ENCODE peak calls at places on chromosomes 7 and 10, in ten cellular contexts. M, A, Q, E, J, U, G, X, R and S are unnamed samples.

GRCh38 chr10:98610301-98610700 is 163.6 kb upstream of the HPS1 start:
- DNase-seq in M (no peak), A (no peak), R (no peak), X (no peak), J (no peak), U (no peak), E (peak), G (peak), Q (no peak), S (no peak)

GRCh38 chr7:125059861-125060456 is 130.3 kb upstream of the POT1 start:
- DNase-seq in M (no peak), R (no peak), J (no peak), U (no peak), Q (no peak), A (no peak), G (peak), E (peak), X (no peak), S (no peak)

GRCh38 chr7:23235688-23236280 is 10.8 kb upstream of the GPNMB start:
- DNase-seq in G (peak), A (peak), M (no peak), X (no peak), R (peak), E (no peak), J (no peak), Q (no peak), U (no peak), S (no peak)

GRCh38 chr7:29344334-29344978 is 149.9 kb downstream of the CHN2 start:
- DNase-seq in E (no peak), G (no peak), A (no peak), Q (no peak), X (no peak), U (no peak), J (no peak), M (no peak), R (no peak), S (no peak)

GRCh38 chr7:101998904-101999236 is 181.4 kb downstream of the CUX1 start:
- DNase-seq in R (no peak), G (no peak), E (no peak), U (no peak), Q (peak), M (no peak), A (no peak), X (no peak), J (no peak), S (peak)

GRCh38 chr7:16934947-16935742 is 53.4 kb upstream of the AGR3 start:
- DNase-seq in E (no peak), M (no peak), J (no peak), Q (no peak), R (peak), A (peak), X (no peak), G (no peak), U (no peak), S (no peak)

GRCh38 chr7:116802784-116803183 is 59.6 kb upstream of the CAPZA2 start:
- DNase-seq in G (peak), Q (no peak), M (no peak), X (no peak), J (peak), U (peak), A (peak), R (no peak), E (peak), S (peak)

GRCh38 chr7:3229904-3230470 is 71.1 kb upstream of the SDK1 start:
- DNase-seq in M (no peak), J (no peak), U (no peak), Q (no peak), X (no peak), R (no peak), A (no peak), G (no peak), E (no peak), S (no peak)

GRCh38 chr10:103145860-103146466 is 47.1 kb downstream of the NT5C2 start:
- DNase-seq in M (no peak), A (peak), R (peak), Q (no peak), X (no peak), U (no peak), E (peak), G (peak), J (no peak), S (no peak)

GRCh38 chr7:129535896-129536295 is 33.6 kb downstream of the SMKR1 start:
- DNase-seq in G (no peak), X (no peak), R (no peak), M (no peak), E (no peak), J (no peak), U (no peak), A (no peak), Q (no peak), S (no peak)

GRCh38 chr7:138338361-138338760 is 121.7 kb upstream of the TRIM24 start:
- DNase-seq in G (peak), Q (no peak), J (no peak), U (no peak), E (no peak), R (no peak), M (no peak), X (no peak), A (no peak), S (no peak)

GRCh38 chr10:86304436-86304835 is 62.2 kb downstream of the GRID1 start:
- DNase-seq in R (no peak), Q (no peak), J (no peak), E (no peak), M (no peak), U (no peak), X (no peak), A (no peak), G (no peak), S (no peak)

GRCh38 chr10:35470535-35470934 is 134.2 kb downstream of the CCNY start:
- DNase-seq in M (no peak), R (no peak), Q (peak), X (no peak), E (peak), A (no peak), U (no peak), J (no peak), G (no peak), S (peak)

GRCh38 chr10:121310151-121310711 is 288.0 kb downstream of the FGFR2 start:
- DNase-seq in U (no peak), G (peak), A (no peak), R (no peak), Q (no peak), J (no peak), X (peak), M (no peak), E (no peak), S (peak)

GRCh38 chr10:110335314-110336064 is 30.8 kb upstream of the SMNDC1 start:
- DNase-seq in A (no peak), R (no peak), M (no peak), X (no peak), Q (no peak), U (no peak), E (no peak), G (no peak), J (no peak), S (no peak)

GRCh38 chr7:132451161-132451560 is 125.1 kb downstream of the PLXNA4 start:
- DNase-seq in X (no peak), A (no peak), J (no peak), R (no peak), G (no peak), M (no peak), Q (no peak), E (no peak), U (no peak), S (no peak)

GRCh38 chr7:141754939-141755338 is 9.0 kb upstream of the TAS2R3 start:
- DNase-seq in E (peak), Q (peak), A (peak), G (peak), U (no peak), X (no peak), J (no peak), M (no peak), R (no peak), S (peak)

GRCh38 chr7:138785587-138786437 is 12.0 kb upstream of the TMEM213 start:
- DNase-seq in X (no peak), U (no peak), R (no peak), M (no peak), G (no peak), A (peak), E (no peak), J (no peak), Q (no peak), S (no peak)

GRCh38 chr10:26805567-26806245 is 55.1 kb downstream of the ABI1 start:
- DNase-seq in U (no peak), E (no peak), R (no peak), A (no peak), X (no peak), J (no peak), G (peak), M (no peak), Q (no peak), S (no peak)

GRCh38 chr10:116809528-116810500 is 39.5 kb upstream of the ENO4 start:
- DNase-seq in E (peak), X (no peak), J (no peak), U (no peak), R (no peak), G (no peak), A (peak), M (no peak), Q (no peak), S (peak)

GRCh38 chr7:116200963-116201362 is 9.4 kb upstream of the TES start:
- DNase-seq in J (no peak), Q (no peak), E (no peak), U (no peak), M (no peak), X (no peak), R (no peak), G (no peak), A (no peak), S (no peak)

GRCh38 chr10:36886303-36886891 is 239.0 kb upstream of the ANKRD30A start:
- DNase-seq in Q (no peak), G (no peak), E (no peak), R (no peak), X (no peak), J (no peak), U (no peak), M (no peak), A (no peak), S (no peak)

GRCh38 chr10:78977761-78978305 is 90.9 kb upstream of the ZMIZ1 start:
- DNase-seq in X (no peak), A (no peak), E (no peak), G (no peak), M (no peak), Q (no peak), J (no peak), U (no peak), R (no peak), S (no peak)

GRCh38 chr7:32890553-32891045 is 961 bp downstream of the KBTBD2 start:
- DNase-seq in Q (no peak), G (peak), E (peak), U (peak), A (peak), R (no peak), M (no peak), X (no peak), J (no peak), S (no peak)

GRCh38 chr7:43876266-43876665 is 6.9 kb upstream of the MRPS24 start:
- DNase-seq in M (no peak), A (no peak), J (no peak), E (no peak), Q (no peak), U (no peak), R (no peak), G (no peak), X (no peak), S (no peak)

GRCh38 chr7:157126921-157127320 is 11.8 kb upstream of the UBE3C start:
- DNase-seq in R (no peak), G (no peak), Q (no peak), E (no peak), A (no peak), J (no peak), M (no peak), X (no peak), U (no peak), S (no peak)

GRCh38 chr7:96414931-96415292 is 93.0 kb upstream of the SLC25A13 start:
- DNase-seq in R (peak), M (no peak), E (peak), A (peak), J (no peak), U (no peak), G (peak), Q (peak), X (peak), S (peak)

GRCh38 chr10:92593553-92594046 is 670 bp downstream of the KIF11 start:
- DNase-seq in J (no peak), A (no peak), G (no peak), Q (no peak), U (no peak), R (no peak), M (no peak), X (no peak), E (no peak), S (no peak)

GRCh38 chr7:84950836-84951235 is 236.0 kb downstream of the SEMA3D start:
- DNase-seq in X (no peak), R (no peak), U (no peak), E (no peak), J (no peak), A (no peak), M (no peak), Q (no peak), G (no peak), S (no peak)

GRCh38 chr7:107147464-107148214 is 21.2 kb upstream of the HBP1 start:
- DNase-seq in A (peak), G (peak), U (no peak), J (no peak), M (no peak), R (no peak), Q (no peak), X (no peak), E (peak), S (peak)

GRCh38 chr7:50475340-50475739 is 25.2 kb upstream of the FIGNL1 start:
- DNase-seq in G (no peak), E (no peak), M (no peak), J (no peak), Q (no peak), R (no peak), X (no peak), U (no peak), A (no peak), S (peak)

GRCh38 chr7:135877799-135878198 is 99.4 kb downstream of the MTPN start:
- DNase-seq in Q (no peak), R (peak), G (no peak), A (peak), J (no peak), U (no peak), M (no peak), E (no peak), X (no peak), S (no peak)

GRCh38 chr10:48579251-48579960 is 25.5 kb downstream of the ARHGAP22 start:
- DNase-seq in Q (no peak), M (no peak), A (no peak), G (no peak), E (no peak), R (no peak), U (no peak), X (no peak), J (no peak), S (no peak)

GRCh38 chr10:58775960-58776574 is 263.4 kb downstream of the BICC1 start:
- DNase-seq in X (no peak), M (no peak), A (no peak), R (no peak), G (no peak), U (no peak), Q (no peak), E (peak), J (peak), S (no peak)